ENCODE peak calls at places on chromosomes 3 and 15, in four cellular contexts. S is adrenal gland, V is lower lobe of right lung, R is ascending aorta. Z is an unnamed sample.

GRCh38 chr15:24957691-24958090 is 2.9 kb downstream of the SNRPN start:
- DNase-seq in S (peak), V (no peak), R (no peak), Z (no peak)

GRCh38 chr3:191331443-191331842 is 1.1 kb upstream of the UTS2B start:
- DNase-seq in R (no peak), V (no peak), S (no peak), Z (no peak)

GRCh38 chr15:48415036-48415886 is 84.0 kb downstream of the DUT start:
- DNase-seq in S (no peak), R (no peak), V (no peak), Z (no peak)

GRCh38 chr3:25428003-25428861 is at the start of gene RARB:
- DNase-seq in V (peak), S (peak), R (peak), Z (no peak)

GRCh38 chr3:50336452-50337174 is 4.0 kb downstream of the RASSF1 start:
- DNase-seq in S (no peak), R (no peak), V (no peak), Z (no peak)

GRCh38 chr15:26894181-26894580 is 27.3 kb downstream of the GABRA5 start:
- DNase-seq in S (no peak), R (no peak), V (no peak), Z (no peak)

GRCh38 chr15:41161336-41161735 is 45.3 kb upstream of the INO80 start:
- DNase-seq in S (no peak), R (no peak), V (no peak), Z (no peak)

GRCh38 chr3:62818347-62818746 is 56.9 kb downstream of the CADPS start:
- DNase-seq in R (no peak), S (no peak), V (no peak), Z (no peak)

GRCh38 chr3:89340431-89340830 is 233.0 kb downstream of the EPHA3 start:
- DNase-seq in V (no peak), R (no peak), S (no peak), Z (no peak)

GRCh38 chr15:89121414-89121813 is 33.2 kb downstream of the ABHD2 start:
- DNase-seq in S (no peak), R (no peak), V (no peak), Z (peak)

GRCh38 chr3:189324538-189325138 is 152.9 kb downstream of the TPRG1 start:
- DNase-seq in R (peak), S (peak), V (peak), Z (peak)

GRCh38 chr3:100546020-100546744 is 53.8 kb downstream of the TMEM45A start:
- DNase-seq in S (no peak), V (no peak), R (no peak), Z (no peak)

GRCh38 chr15:62492900-62493299 is 327.8 kb upstream of the C2CD4B start:
- DNase-seq in V (no peak), R (no peak), S (no peak), Z (no peak)

GRCh38 chr3:49716169-49716568 is 3.3 kb downstream of the AMIGO3 start:
- DNase-seq in R (no peak), S (no peak), V (no peak), Z (peak)

GRCh38 chr15:75201609-75202250 is at the start of gene C15orf39:
- DNase-seq in V (peak), S (peak), R (peak), Z (peak)

GRCh38 chr3:197866035-197866434 is 75.0 kb downstream of the LRCH3 start:
- DNase-seq in R (no peak), S (no peak), V (no peak), Z (no peak)

GRCh38 chr15:35720984-35721383 is 175.0 kb upstream of the DPH6 start:
- DNase-seq in V (no peak), S (no peak), R (no peak), Z (no peak)

GRCh38 chr3:82100378-82100777 is 338.9 kb upstream of the GBE1 start:
- DNase-seq in V (no peak), S (no peak), R (no peak), Z (no peak)

GRCh38 chr3:69880069-69880640 is 119.4 kb upstream of the SAMMSON start:
- DNase-seq in S (no peak), R (no peak), V (no peak), Z (no peak)

GRCh38 chr3:69879051-69879450 is 120.5 kb upstream of the SAMMSON start:
- DNase-seq in S (no peak), V (no peak), R (no peak), Z (no peak)

GRCh38 chr3:69881756-69882428 is 117.6 kb upstream of the SAMMSON start:
- DNase-seq in V (no peak), R (no peak), S (no peak), Z (no peak)

GRCh38 chr3:69878254-69878653 is 121.3 kb upstream of the SAMMSON start:
- DNase-seq in S (no peak), R (no peak), V (no peak), Z (no peak)

DNA sequence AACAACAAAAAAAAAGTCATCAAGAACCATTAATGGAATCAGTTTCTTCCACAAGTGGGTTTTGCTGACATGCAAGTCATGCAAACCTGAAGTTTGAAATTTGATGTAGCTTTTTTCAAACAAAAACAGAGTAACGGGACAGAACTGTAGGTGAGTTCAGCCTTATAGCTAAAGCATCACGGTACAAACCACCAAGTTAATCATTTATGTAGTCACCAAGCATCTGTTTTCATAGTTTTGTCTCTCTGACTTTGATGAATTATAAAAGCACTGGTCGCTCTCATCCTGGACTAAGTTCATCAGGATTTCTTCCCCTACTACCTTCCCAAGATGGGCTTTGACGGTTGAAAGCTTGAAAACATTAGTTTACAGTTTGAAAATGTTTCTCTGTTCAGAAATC is 117.0 kb upstream of the SAMMSON start:
- DNase-seq in R (no peak), V (no peak), S (no peak), Z (no peak)
- TF ChIP-seq CTCF in R (no peak), V (no peak), S (no peak), Z (no peak)

GRCh38 chr3:65938676-65939075 is 100.0 kb downstream of the MAGI1 start:
- DNase-seq in R (no peak), V (no peak), S (no peak), Z (no peak)
- H3K27ac ChIP-seq in R (no peak), V (no peak), S (no peak), Z (no peak)

GRCh38 chr3:160564949-160565441 is 376 bp downstream of the KPNA4 start:
- DNase-seq in R (no peak), V (peak), S (peak), Z (no peak)
- H3K4me3 ChIP-seq in R (peak), V (peak), S (peak), Z (peak)

GRCh38 chr3:64187065-64187959 is 38.0 kb downstream of the PRICKLE2 start:
- DNase-seq in R (peak), V (peak), S (peak), Z (peak)
- TF ChIP-seq CTCF in R (no peak), V (no peak), S (no peak), Z (no peak)

GRCh38 chr15:52678036-52678467 is 1.1 kb downstream of the ATOSA start:
- DNase-seq in V (peak), R (peak), S (peak), Z (no peak)

GRCh38 chr15:52678468-52679231 is 538 bp downstream of the ATOSA start:
- DNase-seq in R (peak), S (peak), V (peak), Z (peak)

GRCh38 chr15:52680041-52680391 is 828 bp upstream of the ATOSA start:
- DNase-seq in S (no peak), R (no peak), V (no peak), Z (no peak)

GRCh38 chr15:52680756-52681155 is 1.6 kb upstream of the ATOSA start:
- DNase-seq in V (no peak), S (no peak), R (no peak), Z (no peak)

GRCh38 chr15:52679232-52680040 is at the start of gene ATOSA:
- DNase-seq in S (peak), V (peak), R (peak), Z (peak)
- H3K27ac ChIP-seq in S (peak), V (peak), R (peak), Z (peak)

DNA sequence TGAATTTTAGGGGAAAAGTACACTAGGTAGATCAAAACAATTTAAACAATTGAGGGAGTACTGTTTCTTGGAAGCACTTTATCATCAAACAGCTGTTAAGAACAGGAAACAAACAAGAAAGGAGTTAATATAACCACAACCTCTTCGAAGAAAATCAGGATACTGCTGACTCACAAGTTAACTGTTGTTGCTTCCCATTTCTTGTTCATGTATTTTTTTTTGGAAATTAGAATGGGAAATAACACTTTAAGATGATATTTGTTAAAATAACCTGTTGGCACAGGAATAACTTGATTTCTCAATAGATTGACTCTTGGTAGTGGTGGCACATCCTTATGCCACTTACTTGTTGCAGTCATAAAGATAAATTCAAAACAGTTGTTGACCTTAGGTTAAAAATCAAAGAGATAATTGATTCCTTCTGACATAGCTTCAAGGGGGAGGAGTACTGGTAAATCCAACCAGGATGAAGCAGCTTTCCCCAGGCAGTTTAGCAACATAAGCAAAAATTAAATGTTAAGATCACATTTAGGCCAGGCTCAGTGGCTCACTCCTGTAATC is 3.3 kb downstream of the BNIP2 start:
- DNase-seq in S (no peak), V (no peak), R (no peak), Z (no peak)
- H3K4me3 ChIP-seq in S (peak), V (no peak), R (no peak), Z (no peak)

DNA sequence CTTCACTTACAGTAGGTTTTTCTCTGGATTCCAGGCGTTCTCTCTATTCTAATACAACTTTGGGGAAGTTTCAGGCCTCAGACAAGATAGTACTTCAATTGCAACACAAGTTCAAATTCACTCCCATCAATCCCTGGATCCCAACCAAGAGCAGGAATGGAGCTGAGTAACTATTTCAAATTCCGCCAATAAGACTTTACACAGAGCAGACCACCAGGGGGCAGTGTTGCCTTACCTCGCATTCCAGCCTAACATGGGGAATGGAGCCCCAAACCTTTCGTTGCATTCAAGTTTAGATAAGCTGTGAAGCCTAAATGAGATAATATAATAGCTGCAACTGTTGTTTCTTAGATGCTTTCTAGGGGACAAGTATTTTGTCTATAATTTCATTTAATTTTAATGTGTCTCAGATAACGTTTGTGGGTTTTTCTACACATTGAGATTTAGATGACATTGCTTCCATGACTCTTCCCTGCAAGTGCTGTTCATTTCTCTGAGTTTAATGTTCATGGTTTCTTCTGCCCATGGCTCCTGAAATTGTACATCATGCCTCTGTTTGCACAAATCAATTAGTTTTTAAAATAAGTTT is 186.7 kb downstream of the NSUN3 start:
- DNase-seq in V (peak), R (peak), S (peak), Z (no peak)
- TF ChIP-seq CTCF in V (peak), R (peak), S (peak), Z (peak)

GRCh38 chr3:125431391-125431790 is 56.3 kb upstream of the ZNF148 start:
- DNase-seq in S (no peak), V (no peak), R (no peak), Z (no peak)
- H3K27ac ChIP-seq in S (no peak), V (no peak), R (no peak), Z (no peak)

GRCh38 chr15:56967336-56967735 is 48.9 kb downstream of the TCF12 start:
- DNase-seq in R (no peak), S (no peak), V (no peak), Z (no peak)

GRCh38 chr15:56971571-56971970 is 53.1 kb downstream of the TCF12 start:
- DNase-seq in S (no peak), V (no peak), R (no peak), Z (no peak)

GRCh38 chr15:56968256-56968655 is 49.8 kb downstream of the TCF12 start:
- DNase-seq in S (no peak), R (no peak), V (no peak), Z (no peak)

GRCh38 chr15:56969265-56969895 is 50.9 kb downstream of the TCF12 start:
- DNase-seq in V (no peak), S (no peak), R (no peak), Z (no peak)

GRCh38 chr15:56968821-56969220 is 50.4 kb downstream of the TCF12 start:
- DNase-seq in R (no peak), S (no peak), V (no peak), Z (no peak)
- H3K4me3 ChIP-seq in R (no peak), S (no peak), V (no peak), Z (no peak)

Z was measured in upper lobe of left lung.